ENCODE peak calls at places on chromosomes 2 and 18, in ten cellular contexts. G is adipocyte; R is BE2C; M is choroid plexus epithelial cell; W is lower lobe of right lung; X is CD8-positive, alpha-beta T cell; I is AG04450; A is Jurkat, Clone E6-1; T is astrocyte of the cerebellum; H is psoas muscle. U is an unnamed sample.
A peak's percentile ranks its signal among the peaks of the same experiment; 100 is the strongest.

GRCh38 chr18:50877545-50878265 is 1.2 kb upstream of the ME2 start:
- DNase-seq in G (no peak), R (no peak), M (no peak), W (no peak), X (no peak), I (no peak), A (no peak), T (no peak), H (no peak), U (no peak)

GRCh38 chr2:238180554-238180953 is 21.8 kb downstream of the ERFE start:
- DNase-seq in G (no peak), R (no peak), M (no peak), W (no peak), X (no peak), I (no peak), A (no peak), T (no peak), H (no peak), U (no peak)

GRCh38 chr2:235521844-235522243 is 28.0 kb downstream of the AGAP1 start:
- DNase-seq in G (peak; percentile 30), R (no peak), M (peak; percentile 16), W (no peak), X (no peak), I (no peak), A (no peak), T (no peak), H (no peak), U (no peak)

GRCh38 chr2:112622528-112622849 is 23.2 kb upstream of the SLC20A1 start:
- DNase-seq in G (peak; percentile 78), R (no peak), M (peak; percentile 95), W (no peak), X (no peak), I (peak; percentile 80), A (no peak), T (no peak), H (no peak), U (peak; percentile 81)

GRCh38 chr2:233839447-233839820 is 14.9 kb downstream of the HJURP start:
- DNase-seq in G (no peak), R (no peak), M (no peak), W (no peak), X (no peak), I (no peak), A (no peak), T (no peak), H (no peak), U (no peak)

GRCh38 chr2:195818521-195818920 is 161.5 kb downstream of the SLC39A10 start:
- DNase-seq in G (no peak), R (no peak), M (peak; percentile 81), W (no peak), X (no peak), I (peak; percentile 37), A (no peak), T (no peak), H (no peak), U (peak; percentile 69)

GRCh38 chr2:130391872-130392670 is 36.2 kb downstream of the PTPN18 start:
- DNase-seq in G (peak; percentile 77), R (peak; percentile 14), M (peak; percentile 50), W (no peak), X (no peak), I (no peak), A (no peak), T (no peak), H (peak; percentile 26), U (no peak)

GRCh38 chr2:157257312-157258252 is at the start of gene GALNT5:
- DNase-seq in G (peak; percentile 82), R (no peak), M (peak; percentile 67), W (no peak), X (no peak), I (no peak), A (no peak), T (peak; percentile 35), H (no peak), U (peak; percentile 72)

GRCh38 chr18:46484971-46485370 is 172.0 kb downstream of the LOXHD1 start:
- DNase-seq in G (no peak), R (no peak), M (no peak), W (no peak), X (no peak), I (no peak), A (no peak), T (no peak), H (no peak), U (no peak)
- H3K4me3 ChIP-seq in G (no peak overlapping the region), R (no peak overlapping the region), M (no peak overlapping the region), W (no peak overlapping the region), X (no peak overlapping the region), I (no peak overlapping the region), A (no peak overlapping the region), T (no peak overlapping the region), H (no peak overlapping the region), U (no peak overlapping the region)

GRCh38 chr2:176161817-176162626 is 4.9 kb downstream of the HOXD3 start:
- DNase-seq in G (peak; percentile 70), R (no peak), M (peak; percentile 8), W (no peak), X (no peak), I (no peak), A (no peak), T (no peak), H (no peak), U (peak; percentile 59)

GRCh38 chr2:176158855-176159677 is 2.0 kb downstream of the HOXD3 start:
- DNase-seq in G (no peak), R (no peak), M (no peak), W (no peak), X (no peak), I (no peak), A (no peak), T (no peak), H (no peak), U (no peak)

GRCh38 chr2:176161041-176161785 is 4.1 kb downstream of the HOXD3 start:
- DNase-seq in G (no peak), R (no peak), M (no peak), W (no peak), X (no peak), I (no peak), A (no peak), T (no peak), H (no peak), U (no peak)

GRCh38 chr2:176159678-176160250 is 2.7 kb downstream of the HOXD3 start:
- DNase-seq in G (no peak), R (no peak), M (no peak), W (no peak), X (no peak), I (no peak), A (no peak), T (no peak), H (no peak), U (no peak)

DNA sequence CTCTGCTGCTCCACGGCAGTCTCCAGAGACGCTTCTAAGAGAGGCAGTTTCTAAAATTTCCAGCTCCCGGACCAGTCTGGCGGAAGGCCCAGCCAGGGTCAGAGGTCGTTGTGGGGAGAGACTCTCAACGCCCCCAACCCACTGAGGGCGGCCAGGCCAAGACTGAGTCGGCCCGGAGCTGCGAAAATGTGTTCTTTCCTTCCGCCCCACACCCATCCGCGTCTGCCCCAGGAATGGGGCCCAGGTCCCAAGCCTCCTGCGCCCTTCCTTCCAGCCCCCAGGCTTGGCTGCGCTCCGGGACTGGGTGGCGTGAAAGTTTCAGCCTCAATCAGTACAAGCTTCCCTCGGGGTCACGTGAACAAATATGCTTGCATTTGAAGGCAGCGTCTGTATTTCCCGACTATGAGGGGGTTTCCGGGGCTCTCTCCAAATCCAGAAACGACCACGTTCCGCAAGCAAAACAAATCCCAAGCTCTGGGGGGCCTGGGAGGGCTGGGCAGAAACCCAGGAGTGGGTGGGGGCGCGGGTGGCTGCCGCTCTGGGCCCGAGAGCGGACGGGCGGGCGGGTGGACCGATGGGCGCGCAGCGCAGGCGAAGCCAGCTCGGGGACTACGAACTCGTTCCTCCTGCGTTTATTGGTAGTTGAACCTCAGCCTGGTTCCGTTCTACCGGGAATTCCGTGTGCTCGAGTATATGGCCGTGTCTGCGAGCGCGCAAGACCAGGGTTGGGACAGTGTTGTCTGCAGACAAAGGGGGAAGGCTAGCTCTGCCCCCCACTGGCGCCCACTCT is 3.3 kb downstream of the HOXD3 start:
- DNase-seq in G (no peak), R (no peak), M (no peak), W (no peak), X (no peak), I (no peak), A (no peak), T (no peak), H (no peak), U (no peak)
- H3K4me3 ChIP-seq in G (peak overlapping the region; percentile 44), R (no peak overlapping the region), M (no peak overlapping the region), W (no peak overlapping the region), X (no peak overlapping the region), I (no peak overlapping the region), A (no peak overlapping the region), T (peak overlapping the region; percentile 24), H (peak overlapping the region; percentile 48), U (no peak overlapping the region)

GRCh38 chr2:105772362-105772761 is 27.6 kb downstream of the NCK2 start:
- DNase-seq in G (no peak), R (no peak), M (no peak), W (no peak), X (no peak), I (no peak), A (no peak), T (no peak), H (no peak), U (no peak)

GRCh38 chr2:105770162-105770561 is 25.4 kb downstream of the NCK2 start:
- DNase-seq in G (no peak), R (no peak), M (no peak), W (no peak), X (no peak), I (no peak), A (no peak), T (no peak), H (no peak), U (no peak)

GRCh38 chr2:105769504-105769903 is 24.8 kb downstream of the NCK2 start:
- DNase-seq in G (no peak), R (no peak), M (no peak), W (no peak), X (no peak), I (no peak), A (no peak), T (no peak), H (no peak), U (peak; percentile 16)

GRCh38 chr2:105773568-105773967 is 28.9 kb downstream of the NCK2 start:
- DNase-seq in G (no peak), R (no peak), M (no peak), W (no peak), X (no peak), I (no peak), A (no peak), T (no peak), H (no peak), U (no peak)

DNA sequence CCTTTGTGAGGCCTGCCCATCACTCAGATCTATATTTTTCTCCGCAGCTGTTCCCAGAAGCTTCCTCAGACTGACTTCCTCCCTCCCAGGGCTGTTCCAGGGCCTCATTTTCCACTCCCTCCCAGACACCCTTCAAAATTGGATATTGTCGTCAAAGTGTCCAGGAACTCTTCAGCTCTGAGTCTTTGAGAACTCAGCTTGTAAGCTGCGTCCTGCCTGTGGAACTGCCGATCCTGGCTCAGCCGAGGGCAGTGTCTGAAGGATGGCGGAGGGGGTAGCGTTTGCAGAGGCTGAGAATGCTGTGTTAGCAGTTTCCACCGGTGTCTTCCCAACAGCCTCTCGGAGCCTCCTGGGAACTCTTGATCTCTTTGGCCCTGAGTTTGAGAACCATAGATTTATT is 27.1 kb downstream of the NCK2 start:
- DNase-seq in G (no peak), R (no peak), M (no peak), W (no peak), X (no peak), I (no peak), A (no peak), T (no peak), H (no peak), U (no peak)
- H3K4me3 ChIP-seq in G (no peak overlapping the region), R (no peak overlapping the region), M (no peak overlapping the region), W (no peak overlapping the region), X (no peak overlapping the region), I (no peak overlapping the region), A (no peak overlapping the region), T (no peak overlapping the region), H (no peak overlapping the region), U (no peak overlapping the region)

GRCh38 chr18:58144106-58144505 is 100.1 kb downstream of the NEDD4L start:
- DNase-seq in G (no peak), R (no peak), M (no peak), W (no peak), X (no peak), I (no peak), A (no peak), T (no peak), H (no peak), U (no peak)

GRCh38 chr18:58140366-58141325 is 96.6 kb downstream of the NEDD4L start:
- DNase-seq in G (no peak), R (no peak), M (no peak), W (no peak), X (no peak), I (no peak), A (no peak), T (no peak), H (no peak), U (no peak)

GRCh38 chr18:58146099-58146498 is 102.1 kb downstream of the NEDD4L start:
- DNase-seq in G (no peak), R (no peak), M (no peak), W (no peak), X (no peak), I (no peak), A (no peak), T (no peak), H (no peak), U (no peak)

GRCh38 chr18:58143391-58143790 is 99.4 kb downstream of the NEDD4L start:
- DNase-seq in G (no peak), R (peak; percentile 65), M (peak; percentile 87), W (no peak), X (no peak), I (peak; percentile 37), A (no peak), T (no peak), H (no peak), U (peak; percentile 24)

GRCh38 chr18:58144671-58145285 is 100.8 kb downstream of the NEDD4L start:
- DNase-seq in G (no peak), R (no peak), M (peak; percentile 5), W (no peak), X (no peak), I (no peak), A (no peak), T (no peak), H (no peak), U (no peak)
- H3K4me3 ChIP-seq in G (no peak overlapping the region), R (no peak overlapping the region), M (no peak overlapping the region), W (no peak overlapping the region), X (no peak overlapping the region), I (no peak overlapping the region), A (no peak overlapping the region), T (no peak overlapping the region), H (no peak overlapping the region), U (no peak overlapping the region)